ENCODE peak calls at places on chromosomes 11 and 22, in ten cellular contexts. One of them, this sample, is unnamed.

GRCh38 chr22:30340911-30341685 is 14.4 kb upstream of the TBC1D10A start:
- DNase-seq in NCI-H1105 treated with DMSO at 0.1 percent for 48 hours: no peak
- DNase-seq in fibroblast of lung: no peak
- DNase-seq in NCI-H774: no peak
- DNase-seq in central memory CD4-positive, alpha-beta T cell: no peak
- DNase-seq in NCI-H187: no peak
- DNase-seq in NCI-H2029: no peak
- DNase-seq in psoas muscle: peak
- DNase-seq in Daoy: no peak
- DNase-seq in neural crest cell: no peak
- DNase-seq in this sample: no peak

GRCh38 chr11:114321621-114322257 is 25.5 kb downstream of the NNMT start:
- DNase-seq in NCI-H1105 treated with DMSO at 0.1 percent for 48 hours: no peak
- DNase-seq in fibroblast of lung: peak
- DNase-seq in NCI-H774: no peak
- DNase-seq in central memory CD4-positive, alpha-beta T cell: no peak
- DNase-seq in NCI-H187: no peak
- DNase-seq in NCI-H2029: no peak
- DNase-seq in psoas muscle: peak
- DNase-seq in Daoy: peak
- DNase-seq in neural crest cell: no peak
- DNase-seq in this sample: no peak

GRCh38 chr11:112555491-112556364 is 295.1 kb upstream of the PLET1 start:
- DNase-seq in NCI-H1105 treated with DMSO at 0.1 percent for 48 hours: peak
- DNase-seq in fibroblast of lung: peak
- DNase-seq in NCI-H774: peak
- DNase-seq in central memory CD4-positive, alpha-beta T cell: peak
- DNase-seq in NCI-H187: peak
- DNase-seq in NCI-H2029: no peak
- DNase-seq in psoas muscle: peak
- DNase-seq in Daoy: peak
- DNase-seq in neural crest cell: peak
- DNase-seq in this sample: no peak

GRCh38 chr11:65260302-65260701 is 1.5 kb upstream of the POLA2 start:
- DNase-seq in NCI-H1105 treated with DMSO at 0.1 percent for 48 hours: no peak
- DNase-seq in fibroblast of lung: no peak
- DNase-seq in NCI-H774: no peak
- DNase-seq in central memory CD4-positive, alpha-beta T cell: no peak
- DNase-seq in NCI-H187: no peak
- DNase-seq in NCI-H2029: no peak
- DNase-seq in psoas muscle: no peak
- DNase-seq in Daoy: no peak
- DNase-seq in neural crest cell: no peak
- DNase-seq in this sample: no peak

GRCh38 chr11:62399868-62400245 is 19.0 kb upstream of the SCGB1A1 start:
- DNase-seq in NCI-H1105 treated with DMSO at 0.1 percent for 48 hours: no peak
- DNase-seq in fibroblast of lung: no peak
- DNase-seq in NCI-H774: no peak
- DNase-seq in central memory CD4-positive, alpha-beta T cell: no peak
- DNase-seq in NCI-H187: no peak
- DNase-seq in NCI-H2029: no peak
- DNase-seq in psoas muscle: no peak
- DNase-seq in Daoy: no peak
- DNase-seq in neural crest cell: no peak
- DNase-seq in this sample: no peak

GRCh38 chr11:132874638-132875037 is 657.7 kb downstream of the OPCML start:
- DNase-seq in NCI-H1105 treated with DMSO at 0.1 percent for 48 hours: no peak
- DNase-seq in fibroblast of lung: peak
- DNase-seq in NCI-H774: no peak
- DNase-seq in central memory CD4-positive, alpha-beta T cell: no peak
- DNase-seq in NCI-H187: no peak
- DNase-seq in NCI-H2029: no peak
- DNase-seq in psoas muscle: no peak
- DNase-seq in Daoy: peak
- DNase-seq in neural crest cell: no peak
- DNase-seq in this sample: no peak

GRCh38 chr22:40107756-40108437 is 69.8 kb upstream of the TNRC6B start:
- DNase-seq in NCI-H1105 treated with DMSO at 0.1 percent for 48 hours: no peak
- DNase-seq in fibroblast of lung: no peak
- DNase-seq in NCI-H774: no peak
- DNase-seq in central memory CD4-positive, alpha-beta T cell: no peak
- DNase-seq in NCI-H187: no peak
- DNase-seq in NCI-H2029: peak
- DNase-seq in psoas muscle: no peak
- DNase-seq in Daoy: peak
- DNase-seq in neural crest cell: no peak
- DNase-seq in this sample: no peak

GRCh38 chr11:75269896-75270295 is 29.3 kb downstream of the TPBGL start:
- DNase-seq in NCI-H1105 treated with DMSO at 0.1 percent for 48 hours: no peak
- DNase-seq in fibroblast of lung: no peak
- DNase-seq in NCI-H774: no peak
- DNase-seq in central memory CD4-positive, alpha-beta T cell: no peak
- DNase-seq in NCI-H187: no peak
- DNase-seq in NCI-H2029: no peak
- DNase-seq in psoas muscle: peak
- DNase-seq in Daoy: no peak
- DNase-seq in neural crest cell: no peak
- DNase-seq in this sample: no peak

GRCh38 chr11:64306876-64307622 is 1.7 kb downstream of the ESRRA start:
- DNase-seq in NCI-H1105 treated with DMSO at 0.1 percent for 48 hours: no peak
- DNase-seq in fibroblast of lung: no peak
- DNase-seq in NCI-H774: no peak
- DNase-seq in central memory CD4-positive, alpha-beta T cell: no peak
- DNase-seq in NCI-H187: no peak
- DNase-seq in NCI-H2029: no peak
- DNase-seq in psoas muscle: peak
- DNase-seq in Daoy: no peak
- DNase-seq in neural crest cell: no peak
- DNase-seq in this sample: no peak

GRCh38 chr11:68948496-68948895 is 32.3 kb downstream of the MRGPRD start:
- DNase-seq in NCI-H1105 treated with DMSO at 0.1 percent for 48 hours: no peak
- DNase-seq in fibroblast of lung: no peak
- DNase-seq in NCI-H774: no peak
- DNase-seq in central memory CD4-positive, alpha-beta T cell: no peak
- DNase-seq in NCI-H187: no peak
- DNase-seq in NCI-H2029: no peak
- DNase-seq in psoas muscle: no peak
- DNase-seq in Daoy: no peak
- DNase-seq in neural crest cell: no peak
- DNase-seq in this sample: no peak

GRCh38 chr11:44950036-44950624 is 553 bp downstream of the TP53I11 start:
- DNase-seq in NCI-H1105 treated with DMSO at 0.1 percent for 48 hours: peak
- DNase-seq in fibroblast of lung: no peak
- DNase-seq in NCI-H774: peak
- DNase-seq in central memory CD4-positive, alpha-beta T cell: peak
- DNase-seq in NCI-H187: no peak
- DNase-seq in NCI-H2029: peak
- DNase-seq in psoas muscle: peak
- DNase-seq in Daoy: peak
- DNase-seq in neural crest cell: peak
- DNase-seq in this sample: no peak

GRCh38 chr11:123364145-123364544 is 65.9 kb upstream of the GRAMD1B start:
- DNase-seq in NCI-H1105 treated with DMSO at 0.1 percent for 48 hours: no peak
- DNase-seq in fibroblast of lung: no peak
- DNase-seq in NCI-H774: no peak
- DNase-seq in central memory CD4-positive, alpha-beta T cell: no peak
- DNase-seq in NCI-H187: no peak
- DNase-seq in NCI-H2029: no peak
- DNase-seq in psoas muscle: no peak
- DNase-seq in Daoy: no peak
- DNase-seq in neural crest cell: no peak
- DNase-seq in this sample: no peak

This sample was measured in NCI-H1417 treated with DMSO at 0.1 percent for 48 hours.